ENCODE peak calls at places on chromosomes 12 and 14, in nine cellular contexts. One of them, this sample, is unnamed.

GRCh38 chr12:57592551-57593165 is 1.7 kb downstream of the PIP4K2C start:
- DNase-seq in IMR-90: peak; percentile 30
- DNase-seq in suprapubic skin: no peak
- DNase-seq in endothelial cell of umbilical vein: no peak
- DNase-seq in spleen: no peak
- DNase-seq in erythroblast: no peak
- DNase-seq in heart left ventricle: no peak
- DNase-seq in tibial nerve: no peak
- DNase-seq in A549: no peak
- DNase-seq in this sample: no peak

GRCh38 chr12:66584673-66585072 is 94.2 kb downstream of the GRIP1 start:
- DNase-seq in spleen: no peak
- DNase-seq in endothelial cell of umbilical vein: no peak
- DNase-seq in IMR-90: no peak
- DNase-seq in A549: no peak
- DNase-seq in suprapubic skin: no peak
- DNase-seq in erythroblast: no peak
- DNase-seq in heart left ventricle: no peak
- DNase-seq in tibial nerve: no peak
- DNase-seq in this sample: no peak

GRCh38 chr12:69851976-69852375 is 26.9 kb downstream of the MYRFL start:
- DNase-seq in A549: no peak
- DNase-seq in IMR-90: no peak
- DNase-seq in endothelial cell of umbilical vein: no peak
- DNase-seq in tibial nerve: no peak
- DNase-seq in erythroblast: no peak
- DNase-seq in heart left ventricle: no peak
- DNase-seq in suprapubic skin: no peak
- DNase-seq in spleen: no peak
- DNase-seq in this sample: no peak

GRCh38 chr12:13592063-13592942 is 389.1 kb downstream of the GRIN2B start:
- DNase-seq in heart left ventricle: no peak
- DNase-seq in tibial nerve: no peak
- DNase-seq in endothelial cell of umbilical vein: no peak
- DNase-seq in A549: no peak
- DNase-seq in IMR-90: no peak
- DNase-seq in suprapubic skin: no peak
- DNase-seq in erythroblast: no peak
- DNase-seq in spleen: no peak
- DNase-seq in this sample: no peak

GRCh38 chr12:24561882-24562760 is 386.8 kb downstream of the BCAT1 start:
- DNase-seq in heart left ventricle: peak; percentile 65
- DNase-seq in endothelial cell of umbilical vein: peak; percentile 60
- DNase-seq in IMR-90: peak; percentile 62
- DNase-seq in A549: peak; percentile 17
- DNase-seq in erythroblast: no peak
- DNase-seq in spleen: peak; percentile 78
- DNase-seq in suprapubic skin: peak; percentile 83
- DNase-seq in tibial nerve: peak; percentile 73
- DNase-seq in this sample: peak; percentile 59

GRCh38 chr14:41718477-41719166 is 111.9 kb downstream of the LRFN5 start:
- DNase-seq in A549: no peak
- DNase-seq in tibial nerve: no peak
- DNase-seq in suprapubic skin: no peak
- DNase-seq in erythroblast: no peak
- DNase-seq in spleen: no peak
- DNase-seq in IMR-90: no peak
- DNase-seq in endothelial cell of umbilical vein: no peak
- DNase-seq in heart left ventricle: no peak
- DNase-seq in this sample: no peak

GRCh38 chr12:132477009-132477702 is 12.8 kb upstream of the FBRSL1 start:
- DNase-seq in A549: no peak
- DNase-seq in erythroblast: no peak
- DNase-seq in heart left ventricle: no peak
- DNase-seq in spleen: no peak
- DNase-seq in tibial nerve: no peak
- DNase-seq in endothelial cell of umbilical vein: no peak
- DNase-seq in IMR-90: no peak
- DNase-seq in suprapubic skin: no peak
- DNase-seq in this sample: no peak

GRCh38 chr12:11795910-11796459 is 146.5 kb downstream of the ETV6 start:
- DNase-seq in A549: no peak
- DNase-seq in erythroblast: no peak
- DNase-seq in heart left ventricle: no peak
- DNase-seq in IMR-90: peak; percentile 91
- DNase-seq in suprapubic skin: no peak
- DNase-seq in spleen: no peak
- DNase-seq in endothelial cell of umbilical vein: peak; percentile 89
- DNase-seq in tibial nerve: no peak
- DNase-seq in this sample: no peak

GRCh38 chr14:100288382-100289185 is 17.7 kb downstream of the SLC25A29 start:
- DNase-seq in A549: no peak
- DNase-seq in heart left ventricle: no peak
- DNase-seq in IMR-90: peak; percentile 16
- DNase-seq in tibial nerve: no peak
- DNase-seq in spleen: peak; percentile 47
- DNase-seq in erythroblast: no peak
- DNase-seq in suprapubic skin: no peak
- DNase-seq in endothelial cell of umbilical vein: no peak
- DNase-seq in this sample: no peak

GRCh38 chr12:112466011-112466422 is 47.3 kb downstream of the PTPN11 start:
- DNase-seq in IMR-90: no peak
- DNase-seq in endothelial cell of umbilical vein: no peak
- DNase-seq in erythroblast: no peak
- DNase-seq in tibial nerve: no peak
- DNase-seq in heart left ventricle: no peak
- DNase-seq in suprapubic skin: no peak
- DNase-seq in A549: no peak
- DNase-seq in spleen: no peak
- DNase-seq in this sample: no peak

GRCh38 chr12:54016478-54016964 is 7.7 kb downstream of the HOXC8 start:
- DNase-seq in A549: peak; percentile 78
- DNase-seq in spleen: no peak
- DNase-seq in IMR-90: peak; percentile 11
- DNase-seq in heart left ventricle: no peak
- DNase-seq in erythroblast: no peak
- DNase-seq in suprapubic skin: no peak
- DNase-seq in endothelial cell of umbilical vein: no peak
- DNase-seq in tibial nerve: no peak
- DNase-seq in this sample: peak; percentile 56

GRCh38 chr12:54017027-54017788 is 8.4 kb downstream of the HOXC8 start:
- DNase-seq in endothelial cell of umbilical vein: no peak
- DNase-seq in heart left ventricle: no peak
- DNase-seq in erythroblast: no peak
- DNase-seq in IMR-90: no peak
- DNase-seq in spleen: no peak
- DNase-seq in tibial nerve: no peak
- DNase-seq in A549: peak; percentile 83
- DNase-seq in suprapubic skin: no peak
- DNase-seq in this sample: peak; percentile 61

GRCh38 chr12:54019111-54019811 is 9.0 kb upstream of the HOXC6 start:
- DNase-seq in endothelial cell of umbilical vein: no peak
- DNase-seq in IMR-90: no peak
- DNase-seq in tibial nerve: no peak
- DNase-seq in spleen: no peak
- DNase-seq in heart left ventricle: no peak
- DNase-seq in suprapubic skin: no peak
- DNase-seq in A549: no peak
- DNase-seq in erythroblast: no peak
- DNase-seq in this sample: no peak

GRCh38 chr12:54018608-54018984 is 9.6 kb upstream of the HOXC6 start:
- DNase-seq in erythroblast: no peak
- DNase-seq in suprapubic skin: no peak
- DNase-seq in endothelial cell of umbilical vein: no peak
- DNase-seq in A549: peak; percentile 39
- DNase-seq in heart left ventricle: no peak
- DNase-seq in tibial nerve: peak; percentile 68
- DNase-seq in IMR-90: no peak
- DNase-seq in spleen: no peak
- DNase-seq in this sample: no peak

GRCh38 chr12:54017845-54018607 is 9.2 kb downstream of the HOXC8 start:
- DNase-seq in A549: peak; percentile 92
- DNase-seq in tibial nerve: peak; percentile 79
- DNase-seq in endothelial cell of umbilical vein: peak; percentile 65
- DNase-seq in spleen: peak; percentile 93
- DNase-seq in erythroblast: peak; percentile 12
- DNase-seq in suprapubic skin: peak; percentile 94
- DNase-seq in IMR-90: peak; percentile 33
- DNase-seq in heart left ventricle: peak; percentile 64
- DNase-seq in this sample: peak; percentile 89
- TF ChIP-seq POLR2A in A549: peak; percentile 40
- TF ChIP-seq POLR2A in tibial nerve: peak; percentile 77
- TF ChIP-seq POLR2A in endothelial cell of umbilical vein: no peak
- TF ChIP-seq POLR2A in spleen: no peak
- TF ChIP-seq POLR2A in erythroblast: no peak
- TF ChIP-seq POLR2A in suprapubic skin: peak; percentile 31
- TF ChIP-seq POLR2A in IMR-90: no peak
- TF ChIP-seq POLR2A in heart left ventricle: no peak
- TF ChIP-seq POLR2A in this sample: peak; percentile 58

DNA sequence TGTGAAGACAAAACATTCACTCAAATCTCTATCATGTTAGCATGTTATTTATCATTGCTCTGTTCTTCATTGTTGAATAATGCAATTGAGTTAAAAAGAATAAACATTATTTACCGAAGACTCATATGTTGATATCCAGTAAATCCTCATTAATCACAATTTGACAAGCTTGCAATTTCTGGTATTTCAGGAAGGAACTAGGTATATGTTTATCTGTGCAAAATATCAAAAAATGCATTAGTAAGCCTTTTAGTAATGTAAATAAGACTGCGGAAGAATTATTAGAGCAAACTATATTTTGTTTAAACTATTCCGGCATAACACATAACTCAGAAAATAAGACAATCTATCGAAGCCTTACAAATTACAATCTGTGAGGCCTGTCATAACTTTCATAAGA is 222.7 kb upstream of the NOVA1 start:
- DNase-seq in erythroblast: no peak
- DNase-seq in suprapubic skin: no peak
- DNase-seq in endothelial cell of umbilical vein: peak; percentile 53
- DNase-seq in spleen: no peak
- DNase-seq in tibial nerve: no peak
- DNase-seq in IMR-90: no peak
- DNase-seq in heart left ventricle: no peak
- DNase-seq in A549: no peak
- DNase-seq in this sample: no peak
- TF ChIP-seq POLR2A in erythroblast: no peak
- TF ChIP-seq POLR2A in suprapubic skin: no peak
- TF ChIP-seq POLR2A in endothelial cell of umbilical vein: no peak
- TF ChIP-seq POLR2A in spleen: no peak
- TF ChIP-seq POLR2A in tibial nerve: no peak
- TF ChIP-seq POLR2A in IMR-90: no peak
- TF ChIP-seq POLR2A in heart left ventricle: no peak
- TF ChIP-seq POLR2A in A549: no peak
- TF ChIP-seq POLR2A in this sample: no peak

GRCh38 chr12:48157016-48157888 is at the start of gene ASB8:
- DNase-seq in A549: peak; percentile 92
- DNase-seq in erythroblast: peak; percentile 99
- DNase-seq in tibial nerve: peak; percentile 97
- DNase-seq in heart left ventricle: peak; percentile 99
- DNase-seq in endothelial cell of umbilical vein: peak; percentile 99
- DNase-seq in spleen: peak; percentile 99
- DNase-seq in suprapubic skin: peak; percentile 99
- DNase-seq in IMR-90: peak; percentile 97
- DNase-seq in this sample: peak; percentile 97
- TF ChIP-seq POLR2A in A549: peak; percentile 36
- TF ChIP-seq POLR2A in erythroblast: peak; percentile 76
- TF ChIP-seq POLR2A in tibial nerve: peak; percentile 65
- TF ChIP-seq POLR2A in heart left ventricle: no peak
- TF ChIP-seq POLR2A in endothelial cell of umbilical vein: peak; percentile 84
- TF ChIP-seq POLR2A in spleen: peak; percentile 77
- TF ChIP-seq POLR2A in suprapubic skin: peak; percentile 31
- TF ChIP-seq POLR2A in IMR-90: no peak
- TF ChIP-seq POLR2A in this sample: peak; percentile 47

GRCh38 chr12:26832817-26833691 is at the start of gene ITPR2:
- DNase-seq in heart left ventricle: peak; percentile 96
- DNase-seq in erythroblast: peak; percentile 93
- DNase-seq in A549: peak; percentile 94
- DNase-seq in endothelial cell of umbilical vein: peak; percentile 89
- DNase-seq in IMR-90: peak; percentile 78
- DNase-seq in suprapubic skin: peak; percentile 96
- DNase-seq in spleen: peak; percentile 98
- DNase-seq in tibial nerve: peak; percentile 91
- DNase-seq in this sample: peak; percentile 96
- TF ChIP-seq POLR2A in heart left ventricle: no peak
- TF ChIP-seq POLR2A in erythroblast: peak; percentile 55
- TF ChIP-seq POLR2A in A549: peak; percentile 88
- TF ChIP-seq POLR2A in endothelial cell of umbilical vein: peak; percentile 91
- TF ChIP-seq POLR2A in IMR-90: peak; percentile 62
- TF ChIP-seq POLR2A in suprapubic skin: peak; percentile 64
- TF ChIP-seq POLR2A in spleen: peak; percentile 80
- TF ChIP-seq POLR2A in tibial nerve: peak; percentile 87
- TF ChIP-seq POLR2A in this sample: peak; percentile 96

GRCh38 chr14:93974833-93975232 is 1.5 kb downstream of the ASB2 start:
- DNase-seq in suprapubic skin: no peak
- DNase-seq in IMR-90: no peak
- DNase-seq in erythroblast: no peak
- DNase-seq in tibial nerve: no peak
- DNase-seq in endothelial cell of umbilical vein: no peak
- DNase-seq in spleen: no peak
- DNase-seq in A549: no peak
- DNase-seq in heart left ventricle: no peak
- DNase-seq in this sample: no peak

GRCh38 chr14:93975791-93976476 is 436 bp downstream of the ASB2 start:
- DNase-seq in spleen: no peak
- DNase-seq in heart left ventricle: no peak
- DNase-seq in A549: no peak
- DNase-seq in erythroblast: no peak
- DNase-seq in endothelial cell of umbilical vein: no peak
- DNase-seq in IMR-90: no peak
- DNase-seq in tibial nerve: no peak
- DNase-seq in suprapubic skin: no peak
- DNase-seq in this sample: no peak

GRCh38 chr14:93977790-93978581 is 1.6 kb upstream of the ASB2 start:
- DNase-seq in endothelial cell of umbilical vein: no peak
- DNase-seq in spleen: no peak
- DNase-seq in tibial nerve: no peak
- DNase-seq in heart left ventricle: no peak
- DNase-seq in erythroblast: no peak
- DNase-seq in A549: no peak
- DNase-seq in suprapubic skin: no peak
- DNase-seq in IMR-90: no peak
- DNase-seq in this sample: no peak

GRCh38 chr14:93977171-93977570 is 801 bp upstream of the ASB2 start:
- DNase-seq in IMR-90: no peak
- DNase-seq in A549: no peak
- DNase-seq in suprapubic skin: no peak
- DNase-seq in endothelial cell of umbilical vein: no peak
- DNase-seq in tibial nerve: no peak
- DNase-seq in spleen: no peak
- DNase-seq in heart left ventricle: no peak
- DNase-seq in erythroblast: no peak
- DNase-seq in this sample: no peak

GRCh38 chr14:93976477-93977057 is at the start of gene ASB2:
- DNase-seq in suprapubic skin: no peak
- DNase-seq in heart left ventricle: peak; percentile 52
- DNase-seq in erythroblast: no peak
- DNase-seq in endothelial cell of umbilical vein: no peak
- DNase-seq in A549: no peak
- DNase-seq in IMR-90: peak; percentile 52
- DNase-seq in spleen: no peak
- DNase-seq in tibial nerve: no peak
- DNase-seq in this sample: no peak
- TF ChIP-seq POLR2A in suprapubic skin: no peak
- TF ChIP-seq POLR2A in heart left ventricle: no peak
- TF ChIP-seq POLR2A in erythroblast: no peak
- TF ChIP-seq POLR2A in endothelial cell of umbilical vein: no peak
- TF ChIP-seq POLR2A in A549: no peak
- TF ChIP-seq POLR2A in IMR-90: no peak
- TF ChIP-seq POLR2A in spleen: no peak
- TF ChIP-seq POLR2A in tibial nerve: no peak
- TF ChIP-seq POLR2A in this sample: no peak

GRCh38 chr12:27608890-27609289 is 84.9 kb downstream of the PPFIBP1 start:
- DNase-seq in spleen: no peak
- DNase-seq in A549: no peak
- DNase-seq in suprapubic skin: no peak
- DNase-seq in heart left ventricle: no peak
- DNase-seq in IMR-90: no peak
- DNase-seq in endothelial cell of umbilical vein: no peak
- DNase-seq in tibial nerve: no peak
- DNase-seq in erythroblast: no peak
- DNase-seq in this sample: no peak
- TF ChIP-seq POLR2A in spleen: no peak
- TF ChIP-seq POLR2A in A549: no peak
- TF ChIP-seq POLR2A in suprapubic skin: no peak
- TF ChIP-seq POLR2A in heart left ventricle: no peak
- TF ChIP-seq POLR2A in IMR-90: no peak
- TF ChIP-seq POLR2A in endothelial cell of umbilical vein: no peak
- TF ChIP-seq POLR2A in tibial nerve: no peak
- TF ChIP-seq POLR2A in erythroblast: no peak
- TF ChIP-seq POLR2A in this sample: no peak